ENCODE peak calls at places on chromosome X, in ten cellular contexts. S, W, R, L, B, N, Q, Z, F and I are unnamed samples.

GRCh38 chrX:75303795-75304194 is 29.9 kb downstream of the UPRT start:
- DNase-seq in N (no peak), F (no peak), S (no peak), L (no peak), Z (peak; percentile 44), B (no peak), R (no peak), Q (no peak), W (no peak), I (no peak)

GRCh38 chrX:152997337-152997736 is 3.4 kb upstream of the PNMA5 start:
- DNase-seq in Q (no peak), N (no peak), W (no peak), B (no peak), R (no peak), L (no peak), S (no peak), F (no peak), Z (no peak), I (no peak)

GRCh38 chrX:19907794-19908193 is 20.4 kb upstream of the SH3KBP1 start:
- DNase-seq in N (no peak), B (no peak), Q (no peak), F (no peak), S (no peak), W (no peak), Z (peak; percentile 15), R (no peak), L (no peak), I (no peak)

GRCh38 chrX:154805696-154806091 is 409 bp upstream of the MPP1 start:
- DNase-seq in W (no peak), Z (peak; percentile 50), S (no peak), F (no peak), L (no peak), N (no peak), B (no peak), Q (no peak), R (no peak), I (no peak)

GRCh38 chrX:46758956-46759644 is at the start of gene SLC9A7:
- DNase-seq in B (peak; percentile 75), N (peak; percentile 77), Q (peak; percentile 86), Z (peak; percentile 83), W (peak; percentile 75), S (no peak), F (peak; percentile 66), L (peak; percentile 55), R (peak; percentile 47), I (peak; percentile 82)

GRCh38 chrX:17425151-17425550 is 50.2 kb downstream of the NHS start:
- DNase-seq in N (no peak), F (no peak), Q (no peak), B (no peak), Z (no peak), S (no peak), R (no peak), L (no peak), W (no peak), I (no peak)

GRCh38 chrX:107718156-107718621 is 57.4 kb downstream of the TSC22D3 start:
- DNase-seq in R (no peak), F (peak; percentile 52), W (peak; percentile 71), Q (peak; percentile 42), S (no peak), Z (peak; percentile 75), N (peak; percentile 56), L (peak; percentile 53), B (peak; percentile 65), I (peak; percentile 75)

GRCh38 chrX:116749943-116750342 is 287.2 kb upstream of the CT83 start:
- DNase-seq in S (no peak), F (no peak), Z (no peak), L (no peak), B (no peak), Q (no peak), W (no peak), N (no peak), R (no peak), I (no peak)

GRCh38 chrX:78673256-78673655 is 14.1 kb upstream of the RTL3 start:
- DNase-seq in L (no peak), W (no peak), B (no peak), Z (no peak), Q (no peak), R (no peak), F (no peak), N (no peak), S (no peak), I (no peak)

GRCh38 chrX:7278356-7278755 is 130.4 kb upstream of the PUDP start:
- DNase-seq in W (no peak), Z (no peak), B (no peak), N (no peak), S (no peak), L (no peak), F (no peak), Q (no peak), R (no peak), I (no peak)

GRCh38 chrX:15714529-15714928 is 23.5 kb upstream of the CA5B start:
- DNase-seq in N (peak; percentile 63), S (no peak), B (peak; percentile 32), L (no peak), Q (no peak), Z (no peak), R (no peak), W (peak; percentile 37), F (no peak), I (no peak)

GRCh38 chrX:40331766-40332165 is 234.0 kb upstream of the BCOR start:
- DNase-seq in S (no peak), F (no peak), Z (no peak), Q (no peak), N (no peak), R (no peak), L (no peak), B (no peak), W (no peak), I (no peak)

GRCh38 chrX:136909706-136910564 is 29.4 kb upstream of the RBMX start:
- DNase-seq in S (peak; percentile 73), Z (peak; percentile 87), L (peak; percentile 49), F (peak; percentile 62), B (peak; percentile 77), W (peak; percentile 80), Q (no peak), N (peak; percentile 82), R (no peak), I (peak; percentile 77)

GRCh38 chrX:25858273-25858880 is 279.8 kb upstream of the MAGEB18 start:
- DNase-seq in F (no peak), L (no peak), N (no peak), S (no peak), Q (no peak), R (no peak), B (no peak), W (no peak), Z (no peak), I (no peak)

GRCh38 chrX:19065535-19065934 is 56.7 kb downstream of the ADGRG2 start:
- DNase-seq in Q (no peak), R (no peak), B (no peak), S (no peak), Z (no peak), N (no peak), L (no peak), F (no peak), W (no peak), I (no peak)

GRCh38 chrX:54246866-54247265 is 63.8 kb upstream of the FAM120C start:
- DNase-seq in R (no peak), S (no peak), W (no peak), F (no peak), N (no peak), Z (peak; percentile 43), Q (no peak), L (no peak), B (no peak), I (no peak)

GRCh38 chrX:13082286-13083065 is 38.1 kb upstream of the FAM9C start:
- DNase-seq in L (no peak), S (no peak), N (no peak), F (no peak), Z (no peak), R (no peak), B (no peak), W (no peak), Q (no peak), I (peak; percentile 42)

GRCh38 chrX:39896951-39897740 is 200.6 kb downstream of the BCOR start:
- DNase-seq in Q (no peak), R (no peak), N (peak; percentile 62), Z (peak; percentile 81), L (no peak), B (peak; percentile 35), W (peak; percentile 36), F (no peak), S (no peak), I (no peak)

GRCh38 chrX:24395775-24396174 is 35.3 kb downstream of the SUPT20HL1 start:
- DNase-seq in R (no peak), B (peak; percentile 30), F (peak; percentile 30), N (no peak), W (no peak), S (peak; percentile 4), L (peak; percentile 18), Z (peak; percentile 80), Q (no peak), I (peak; percentile 53)

GRCh38 chrX:53223955-53224859 is 800 bp downstream of the KDM5C start:
- DNase-seq in F (peak; percentile 11), B (no peak), W (no peak), S (no peak), L (no peak), R (peak; percentile 28), Q (no peak), N (no peak), Z (peak; percentile 79), I (peak; percentile 35)

GRCh38 chrX:46838974-46839480 is 2.2 kb downstream of the RP2 start:
- DNase-seq in L (no peak), B (no peak), W (no peak), F (no peak), R (no peak), S (no peak), Q (no peak), Z (peak; percentile 36), N (no peak), I (no peak)

GRCh38 chrX:143095841-143096240 is 70.1 kb downstream of the SPANXN4 start:
- DNase-seq in B (no peak), S (no peak), Q (no peak), R (no peak), L (no peak), W (no peak), N (no peak), Z (no peak), F (no peak), I (no peak)

GRCh38 chrX:12984629-12985303 is 9.9 kb downstream of the TMSB4X start:
- DNase-seq in F (no peak), Q (peak; percentile 66), L (peak; percentile 33), S (no peak), R (no peak), W (no peak), B (no peak), N (no peak), Z (peak; percentile 31), I (peak; percentile 74)

GRCh38 chrX:149453030-149453429 is 52.1 kb downstream of the IDS start:
- DNase-seq in R (no peak), B (no peak), W (no peak), Q (no peak), Z (peak; percentile 76), L (no peak), S (no peak), F (no peak), N (no peak), I (no peak)